ENCODE peak calls at places on chromosomes 6 and 20, in four cellular contexts. O, G, Y and U are unnamed samples.

GRCh38 chr6:116265081-116265829 is 11.4 kb upstream of the TSPYL4 start:
- DNase-seq in G (no peak), O (no peak), Y (peak), U (no peak)

GRCh38 chr6:47034919-47035318 is 7.2 kb downstream of the ADGRF1 start:
- DNase-seq in Y (peak), G (no peak), O (no peak), U (peak)

GRCh38 chr20:258269-258858 is 840 bp downstream of the DEFB132 start:
- DNase-seq in Y (no peak), O (no peak), G (no peak), U (no peak)

GRCh38 chr6:44869321-44869897 is 458.7 kb upstream of the RUNX2 start:
- DNase-seq in Y (no peak), G (no peak), O (no peak), U (no peak)

GRCh38 chr6:63923139-63923739 is 287.6 kb downstream of the PHF3 start:
- DNase-seq in G (no peak), O (no peak), Y (peak), U (peak)

GRCh38 chr6:12196326-12196936 is 93.7 kb upstream of the EDN1 start:
- DNase-seq in Y (peak), O (no peak), G (no peak), U (peak)

GRCh38 chr6:71444222-71444621 is 155.6 kb downstream of the OGFRL1 start:
- DNase-seq in G (no peak), O (no peak), Y (peak), U (no peak)

GRCh38 chr6:96631248-96631647 is 68.3 kb downstream of the FHL5 start:
- DNase-seq in Y (peak), G (no peak), O (no peak), U (no peak)

GRCh38 chr6:15066433-15067337 is 179.2 kb upstream of the JARID2 start:
- DNase-seq in O (peak), Y (peak), G (no peak), U (peak)

GRCh38 chr6:1596088-1596852 is 13.4 kb upstream of the FOXC1 start:
- DNase-seq in O (peak), G (peak), Y (peak), U (peak)

GRCh38 chr6:150667977-150668716 is 68.5 kb downstream of the PLEKHG1 start:
- DNase-seq in G (peak), O (peak), Y (peak), U (peak)

GRCh38 chr6:107670792-107671199 is 153.3 kb downstream of the SCML4 start:
- DNase-seq in O (no peak), G (no peak), Y (peak), U (no peak)

GRCh38 chr20:1396264-1396663 is 3.4 kb upstream of the FKBP1A start:
- DNase-seq in G (no peak), Y (peak), O (no peak), U (no peak)

GRCh38 chr20:22700387-22700786 is 116.0 kb upstream of the FOXA2 start:
- DNase-seq in O (no peak), Y (peak), G (no peak), U (no peak)

GRCh38 chr20:59940129-59940955 is at the start of the genes FAM217B and PPP1R3D:
- DNase-seq in O (peak), Y (peak), G (peak), U (peak)

GRCh38 chr6:79946242-79946641 is 1.1 kb downstream of the ELOVL4 start:
- DNase-seq in O (no peak), G (no peak), Y (peak), U (peak)

GRCh38 chr20:41141153-41141815 is 3.9 kb downstream of the PLCG1 start:
- DNase-seq in G (no peak), Y (no peak), O (peak), U (no peak)

GRCh38 chr6:136511397-136511796 is 38.8 kb downstream of the MAP7 start:
- DNase-seq in O (no peak), G (no peak), Y (no peak), U (no peak)

GRCh38 chr6:162211022-162211421 is 516.5 kb downstream of the PRKN start:
- DNase-seq in Y (no peak), O (no peak), G (no peak), U (no peak)

GRCh38 chr6:22108199-22108598 is 188.6 kb downstream of the PRL start:
- DNase-seq in G (no peak), O (no peak), Y (no peak), U (no peak)

GRCh38 chr6:121533321-121533841 is 97.9 kb downstream of the GJA1 start:
- DNase-seq in G (no peak), Y (no peak), O (no peak), U (no peak)

GRCh38 chr6:17486680-17487079 is 93.3 kb downstream of the CAP2 start:
- DNase-seq in Y (no peak), O (no peak), G (no peak), U (no peak)

GRCh38 chr20:11891081-11891826 is 26.4 kb upstream of the BTBD3 start:
- DNase-seq in Y (peak), O (peak), G (peak), U (peak)

GRCh38 chr6:125910518-125910917 is 46.1 kb upstream of the HINT3 start:
- DNase-seq in O (no peak), Y (peak), G (no peak), U (no peak)

GRCh38 chr20:21102691-21103311 is 3.4 kb downstream of the LINC00237 start:
- DNase-seq in O (peak), Y (no peak), G (peak), U (no peak)

GRCh38 chr6:170206931-170207431 is 83.9 kb downstream of the DLL1 start:
- DNase-seq in Y (no peak), O (no peak), G (peak), U (no peak)

GRCh38 chr6:132067286-132067685 is 116.1 kb upstream of the CCN2 start:
- DNase-seq in G (no peak), Y (no peak), O (no peak), U (no peak)

GRCh38 chr6:113361014-113361645 is 496.0 kb upstream of the MARCKS start:
- DNase-seq in O (no peak), Y (peak), G (no peak), U (peak)

GRCh38 chr20:17651761-17652388 is 30.2 kb downstream of the RRBP1 start:
- DNase-seq in Y (peak), G (no peak), O (peak), U (peak)

GRCh38 chr20:258963-259362 is 1.4 kb downstream of the DEFB132 start:
- DNase-seq in Y (peak), O (no peak), G (no peak), U (no peak)

GRCh38 chr6:150157076-150157475 is 14.2 kb downstream of the PPP1R14C start:
- DNase-seq in G (no peak), Y (no peak), O (no peak), U (no peak)

GRCh38 chr6:97465877-97466710 is 183.1 kb upstream of the MMS22L start:
- DNase-seq in G (no peak), Y (no peak), O (no peak), U (no peak)

GRCh38 chr20:9202440-9203080 is 133.7 kb downstream of the PLCB4 start:
- DNase-seq in G (no peak), Y (no peak), O (no peak), U (no peak)

GRCh38 chr6:157269261-157269794 is 54.0 kb downstream of the TMEM242 start:
- DNase-seq in G (peak), O (no peak), Y (no peak), U (no peak)

GRCh38 chr6:45613678-45614077 is 235.9 kb upstream of the SUPT3H start:
- DNase-seq in G (peak), Y (no peak), O (no peak), U (peak)

GRCh38 chr6:87742106-87742505 is 40.1 kb upstream of the AKIRIN2 start:
- DNase-seq in Y (no peak), O (no peak), G (no peak), U (no peak)

GRCh38 chr6:87743454-87743853 is 41.4 kb upstream of the AKIRIN2 start:
- DNase-seq in Y (no peak), O (no peak), G (no peak), U (no peak)

GRCh38 chr6:87745966-87746721 is 44.1 kb upstream of the AKIRIN2 start:
- DNase-seq in O (no peak), G (no peak), Y (no peak), U (no peak)

GRCh38 chr6:87753131-87753685 is 51.2 kb upstream of the AKIRIN2 start:
- DNase-seq in O (no peak), G (no peak), Y (no peak), U (no peak)

GRCh38 chr6:87747646-87748045 is 45.6 kb upstream of the AKIRIN2 start:
- DNase-seq in G (no peak), O (no peak), Y (peak), U (no peak)
- H3K27ac ChIP-seq in G (no peak), O (no peak), Y (no peak), U (no peak)

GRCh38 chr6:34584694-34585093 is 28.6 kb upstream of the SPDEF start:
- DNase-seq in O (peak), Y (no peak), G (no peak), U (no peak)

GRCh38 chr6:34581561-34581920 is 25.4 kb upstream of the SPDEF start:
- DNase-seq in Y (no peak), G (no peak), O (peak), U (no peak)

GRCh38 chr6:34585108-34585507 is 29.0 kb upstream of the SPDEF start:
- DNase-seq in Y (no peak), O (peak), G (no peak), U (no peak)

GRCh38 chr6:34583861-34584604 is 27.9 kb upstream of the SPDEF start:
- DNase-seq in G (no peak), Y (no peak), O (peak), U (no peak)

DNA sequence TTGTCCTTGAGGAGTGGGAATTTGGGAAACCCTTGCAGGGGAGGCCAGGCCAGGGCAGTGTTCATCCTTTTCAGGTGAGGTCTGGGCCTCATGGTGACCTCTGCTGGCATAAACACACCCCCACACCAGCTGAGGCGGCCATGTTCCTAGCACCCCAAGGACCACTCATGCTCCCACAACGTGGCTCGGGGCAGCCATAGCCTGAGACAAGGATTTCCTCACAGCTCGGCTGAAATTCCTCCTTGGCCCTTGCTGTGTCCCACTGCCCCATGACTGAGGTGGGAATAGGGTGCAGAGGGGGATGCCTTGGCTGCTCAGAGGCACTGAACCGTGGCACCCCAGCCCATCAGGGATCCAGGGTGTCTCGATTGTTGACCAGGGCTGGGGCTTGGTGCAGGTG is 27.3 kb upstream of the SPDEF start:
- DNase-seq in Y (no peak), O (peak), G (no peak), U (no peak)
- TF ChIP-seq CTCF in Y (peak), O (no peak), G (no peak), U (no peak)

DNA sequence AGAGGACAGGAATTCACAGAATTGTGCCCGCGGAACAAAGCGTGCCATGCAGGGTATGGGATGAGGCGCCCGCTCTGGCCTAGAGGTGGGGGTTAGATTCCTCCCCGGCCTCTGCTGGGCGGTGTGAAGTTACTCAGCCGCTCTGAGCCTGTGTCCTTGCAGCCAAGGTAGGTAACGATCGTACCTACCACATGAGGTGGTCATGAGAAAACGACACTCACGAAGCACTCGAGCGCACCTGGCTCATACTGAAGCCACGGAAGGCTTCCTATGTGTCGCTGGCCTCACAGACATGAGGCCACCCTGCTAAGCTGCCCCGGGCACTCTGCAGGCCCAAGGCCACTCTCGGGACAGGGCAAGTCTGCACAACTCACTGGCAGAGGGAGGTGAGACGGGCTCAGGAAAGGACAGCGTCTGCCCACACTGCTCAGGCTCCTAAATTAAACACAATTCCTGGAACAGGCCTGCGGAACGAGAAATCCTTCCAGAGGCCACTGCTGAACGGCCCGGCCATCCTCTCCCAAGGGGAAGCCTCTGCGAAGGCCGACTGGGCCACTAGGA is 70.8 kb downstream of the PSMG4 start:
- DNase-seq in O (no peak), G (no peak), Y (no peak), U (no peak)
- H3K27ac ChIP-seq in O (no peak), G (no peak), Y (no peak), U (peak)

DNA sequence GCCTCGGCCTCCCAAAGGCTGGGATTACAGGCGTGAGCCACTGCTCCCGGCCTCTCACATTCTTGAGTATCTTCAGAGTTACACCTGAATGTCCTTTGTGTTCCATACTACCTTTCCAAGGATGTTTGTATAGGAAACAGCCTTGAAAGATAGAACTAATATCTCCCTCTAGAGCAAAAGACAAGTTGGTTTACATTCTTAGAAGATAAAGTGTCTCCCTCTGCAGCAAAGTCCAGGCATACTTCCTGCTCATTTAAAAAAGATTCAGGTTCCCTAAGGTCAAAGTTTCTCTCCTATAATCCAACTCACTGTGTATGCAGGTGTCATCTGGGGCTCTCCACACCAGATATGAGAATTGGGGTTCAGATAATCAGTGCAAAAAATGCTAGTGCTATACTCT is 224.4 kb downstream of the TPBG start:
- DNase-seq in O (no peak), G (no peak), Y (peak), U (no peak)
- TF ChIP-seq CTCF in O (no peak), G (no peak), Y (peak), U (no peak)

GRCh38 chr6:105301072-105301503 is 101.8 kb downstream of the PREP start:
- DNase-seq in O (no peak), Y (no peak), G (no peak), U (no peak)
- H3K27ac ChIP-seq in O (no peak), Y (no peak), G (no peak), U (no peak)

GRCh38 chr20:48698507-48699267 is 129.1 kb downstream of the PREX1 start:
- DNase-seq in G (no peak), O (peak), Y (no peak), U (no peak)
- TF ChIP-seq CTCF in G (no peak), O (no peak), Y (peak), U (no peak)

GRCh38 chr6:2967936-2968335 is 3.4 kb downstream of the SERPINB6 start:
- DNase-seq in Y (no peak), G (no peak), O (no peak), U (no peak)

GRCh38 chr6:2970034-2970685 is 1.2 kb downstream of the SERPINB6 start:
- DNase-seq in O (no peak), Y (no peak), G (no peak), U (no peak)

GRCh38 chr6:2969549-2969948 is 1.8 kb downstream of the SERPINB6 start:
- DNase-seq in Y (no peak), O (no peak), G (no peak), U (no peak)

GRCh38 chr6:2970753-2971419 is 481 bp downstream of the SERPINB6 start:
- DNase-seq in O (peak), Y (peak), G (peak), U (peak)

GRCh38 chr6:2968600-2969135 is 2.7 kb downstream of the SERPINB6 start:
- DNase-seq in Y (no peak), O (no peak), G (no peak), U (no peak)
- H3K27ac ChIP-seq in Y (no peak), O (peak), G (no peak), U (peak)

GRCh38 chr20:36493013-36493800 is 48.1 kb upstream of the MYL9 start:
- DNase-seq in Y (peak), G (no peak), O (no peak), U (no peak)
- TF ChIP-seq CTCF in Y (peak), G (no peak), O (peak), U (no peak)

DNA sequence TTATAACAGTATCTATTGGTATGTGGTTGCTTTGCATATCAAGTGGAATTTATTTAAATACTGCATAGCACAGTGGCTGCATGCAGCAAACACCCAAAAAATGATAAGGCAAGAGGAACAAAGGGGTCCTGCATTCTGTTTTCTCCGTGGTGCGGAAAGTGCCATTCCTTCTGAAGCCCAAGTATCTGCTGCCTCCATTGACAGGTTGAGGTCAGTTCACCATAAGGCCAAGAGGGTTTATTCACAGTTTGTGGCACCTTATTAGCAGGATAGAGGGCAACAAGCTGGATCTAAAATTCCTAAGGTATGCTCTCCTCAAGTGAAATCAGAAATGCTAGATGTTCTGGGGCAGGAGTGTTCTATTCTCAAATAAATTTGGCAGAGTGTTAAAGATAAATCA is 9.3 kb downstream of the CARMIL1 start:
- DNase-seq in Y (no peak), G (no peak), O (no peak), U (no peak)
- H3K27ac ChIP-seq in Y (no peak), G (no peak), O (no peak), U (no peak)

GRCh38 chr6:166957087-166957804 is 896 bp upstream of the RNASET2 start:
- DNase-seq in G (peak), Y (no peak), O (peak), U (peak)
- TF ChIP-seq CTCF in G (no peak), Y (no peak), O (no peak), U (no peak)